ENCODE peak calls at places on chromosomes 11 and 22, in five cellular contexts. One of them, this sample, is unnamed.
A peak's percentile ranks its signal among the peaks of the same experiment; 100 is the strongest.

GRCh38 chr11:64533501-64533900 is 57.5 kb upstream of the SLC22A12 start:
- DNase-seq in AG09309: no peak
- DNase-seq in kidney epithelial cell: no peak
- DNase-seq in psoas muscle: no peak
- DNase-seq in K562: no peak
- DNase-seq in this sample: no peak

GRCh38 chr11:15308840-15309239 is 194.1 kb downstream of the INSC start:
- DNase-seq in AG09309: no peak
- DNase-seq in kidney epithelial cell: no peak
- DNase-seq in psoas muscle: no peak
- DNase-seq in K562: no peak
- DNase-seq in this sample: no peak

GRCh38 chr22:32389685-32390084 is 22.4 kb downstream of the RTCB start:
- DNase-seq in AG09309: no peak
- DNase-seq in kidney epithelial cell: no peak
- DNase-seq in psoas muscle: no peak
- DNase-seq in K562: no peak
- DNase-seq in this sample: no peak

GRCh38 chr11:115642660-115643059 is 138.4 kb upstream of the CADM1 start:
- DNase-seq in AG09309: no peak
- DNase-seq in kidney epithelial cell: no peak
- DNase-seq in psoas muscle: no peak
- DNase-seq in K562: no peak
- DNase-seq in this sample: no peak

GRCh38 chr11:2306971-2307732 is 5.3 kb downstream of the TSPAN32 start:
- DNase-seq in AG09309: no peak
- DNase-seq in kidney epithelial cell: no peak
- DNase-seq in psoas muscle: no peak
- DNase-seq in K562: no peak
- DNase-seq in this sample: peak; percentile 17

GRCh38 chr11:117171648-117172051 is 6.9 kb upstream of the SIDT2 start:
- DNase-seq in AG09309: no peak
- DNase-seq in kidney epithelial cell: no peak
- DNase-seq in psoas muscle: no peak
- DNase-seq in K562: peak; percentile 57
- DNase-seq in this sample: no peak

GRCh38 chr11:12410006-12410728 is 32.8 kb downstream of the PARVA start:
- DNase-seq in AG09309: no peak
- DNase-seq in kidney epithelial cell: no peak
- DNase-seq in psoas muscle: no peak
- DNase-seq in K562: no peak
- DNase-seq in this sample: no peak

GRCh38 chr22:25509391-25509791 is 55.1 kb upstream of the GRK3 start:
- DNase-seq in AG09309: no peak
- DNase-seq in kidney epithelial cell: no peak
- DNase-seq in psoas muscle: no peak
- DNase-seq in K562: no peak
- DNase-seq in this sample: no peak

GRCh38 chr11:118883368-118884071 is at the start of gene CXCR5:
- DNase-seq in AG09309: no peak
- DNase-seq in kidney epithelial cell: no peak
- DNase-seq in psoas muscle: no peak
- DNase-seq in K562: no peak
- DNase-seq in this sample: no peak

GRCh38 chr11:128089962-128090361 is 497.4 kb downstream of the ETS1 start:
- DNase-seq in AG09309: no peak
- DNase-seq in kidney epithelial cell: no peak
- DNase-seq in psoas muscle: no peak
- DNase-seq in K562: no peak
- DNase-seq in this sample: no peak

GRCh38 chr11:62777389-62777788 is 6.2 kb downstream of the TAF6L start:
- DNase-seq in AG09309: no peak
- DNase-seq in kidney epithelial cell: no peak
- DNase-seq in psoas muscle: no peak
- DNase-seq in K562: peak; percentile 3
- DNase-seq in this sample: no peak

GRCh38 chr11:58744988-58745704 is 13.4 kb upstream of the GLYAT start:
- DNase-seq in AG09309: no peak
- DNase-seq in kidney epithelial cell: no peak
- DNase-seq in psoas muscle: no peak
- DNase-seq in K562: no peak
- DNase-seq in this sample: no peak

GRCh38 chr11:86524603-86525352 is 147.6 kb downstream of the ME3 start:
- DNase-seq in AG09309: no peak
- DNase-seq in kidney epithelial cell: peak; percentile 57
- DNase-seq in psoas muscle: no peak
- DNase-seq in K562: no peak
- DNase-seq in this sample: no peak

GRCh38 chr22:47046411-47047065 is 284.1 kb downstream of the TBC1D22A start:
- DNase-seq in AG09309: no peak
- DNase-seq in kidney epithelial cell: no peak
- DNase-seq in psoas muscle: no peak
- DNase-seq in K562: no peak
- DNase-seq in this sample: no peak

GRCh38 chr11:93817426-93818348 is 32.7 kb downstream of the VSTM5 start:
- DNase-seq in AG09309: no peak
- DNase-seq in kidney epithelial cell: no peak
- DNase-seq in psoas muscle: no peak
- DNase-seq in K562: no peak
- DNase-seq in this sample: no peak

GRCh38 chr11:115674176-115674575 is 170.0 kb upstream of the CADM1 start:
- DNase-seq in AG09309: peak; percentile 24
- DNase-seq in kidney epithelial cell: no peak
- DNase-seq in psoas muscle: no peak
- DNase-seq in K562: no peak
- DNase-seq in this sample: no peak

GRCh38 chr11:71488086-71488967 is 35.3 kb downstream of the NADSYN1 start:
- DNase-seq in AG09309: no peak
- DNase-seq in kidney epithelial cell: peak; percentile 62
- DNase-seq in psoas muscle: no peak
- DNase-seq in K562: peak; percentile 42
- DNase-seq in this sample: no peak

GRCh38 chr11:79421820-79422219 is 19.0 kb downstream of the TENM4 start:
- DNase-seq in AG09309: no peak
- DNase-seq in kidney epithelial cell: no peak
- DNase-seq in psoas muscle: no peak
- DNase-seq in K562: no peak
- DNase-seq in this sample: no peak

GRCh38 chr22:17972385-17973181 is 51.8 kb downstream of the MICAL3 start:
- DNase-seq in AG09309: no peak
- DNase-seq in kidney epithelial cell: no peak
- DNase-seq in psoas muscle: peak; percentile 42
- DNase-seq in K562: no peak
- DNase-seq in this sample: no peak

GRCh38 chr11:132999519-132999918 is 532.8 kb downstream of the OPCML start:
- DNase-seq in AG09309: no peak
- DNase-seq in kidney epithelial cell: no peak
- DNase-seq in psoas muscle: no peak
- DNase-seq in K562: no peak
- DNase-seq in this sample: no peak

GRCh38 chr11:1870721-1871466 is 18.0 kb downstream of the LSP1 start:
- DNase-seq in AG09309: no peak
- DNase-seq in kidney epithelial cell: no peak
- DNase-seq in psoas muscle: peak; percentile 55
- DNase-seq in K562: peak; percentile 72
- DNase-seq in this sample: no peak

GRCh38 chr22:41848468-41848867 is 15.6 kb downstream of the SREBF2 start:
- DNase-seq in AG09309: no peak
- DNase-seq in kidney epithelial cell: no peak
- DNase-seq in psoas muscle: no peak
- DNase-seq in K562: no peak
- DNase-seq in this sample: no peak

GRCh38 chr11:102293873-102294601 is 23.2 kb upstream of the BIRC3 start:
- DNase-seq in AG09309: no peak
- DNase-seq in kidney epithelial cell: no peak
- DNase-seq in psoas muscle: no peak
- DNase-seq in K562: no peak
- DNase-seq in this sample: no peak

GRCh38 chr11:33384251-33384650 is 127.1 kb downstream of the HIPK3 start:
- DNase-seq in AG09309: no peak
- DNase-seq in kidney epithelial cell: no peak
- DNase-seq in psoas muscle: no peak
- DNase-seq in K562: no peak
- DNase-seq in this sample: no peak

GRCh38 chr11:33387996-33388395 is 130.8 kb downstream of the HIPK3 start:
- DNase-seq in AG09309: no peak
- DNase-seq in kidney epithelial cell: peak; percentile 35
- DNase-seq in psoas muscle: no peak
- DNase-seq in K562: no peak
- DNase-seq in this sample: no peak

GRCh38 chr11:33388793-33389525 is 131.8 kb downstream of the HIPK3 start:
- DNase-seq in AG09309: no peak
- DNase-seq in kidney epithelial cell: no peak
- DNase-seq in psoas muscle: no peak
- DNase-seq in K562: no peak
- DNase-seq in this sample: no peak

GRCh38 chr11:33389635-33390034 is 132.5 kb downstream of the HIPK3 start:
- DNase-seq in AG09309: no peak
- DNase-seq in kidney epithelial cell: no peak
- DNase-seq in psoas muscle: no peak
- DNase-seq in K562: no peak
- DNase-seq in this sample: no peak

DNA sequence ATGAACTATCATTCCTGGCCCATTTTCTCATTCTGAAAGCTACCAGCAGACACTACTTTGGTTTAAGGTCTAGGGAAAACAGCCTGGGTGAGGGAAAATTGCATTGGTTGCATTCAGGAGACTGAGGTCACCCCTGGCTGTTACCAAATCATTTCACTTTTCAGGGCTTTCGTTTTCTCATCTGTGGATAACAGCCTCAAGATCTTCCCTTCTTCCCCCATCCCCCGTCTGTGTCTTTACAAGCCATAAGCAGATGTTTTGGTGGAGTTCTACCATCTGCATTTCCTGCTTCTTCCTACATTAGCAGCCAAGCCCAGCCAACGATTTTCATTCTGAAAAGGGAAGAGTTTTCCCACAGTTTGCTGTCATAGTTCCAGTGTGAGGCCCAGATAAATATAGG is 130.4 kb downstream of the HIPK3 start:
- DNase-seq in AG09309: no peak
- DNase-seq in kidney epithelial cell: no peak
- DNase-seq in psoas muscle: no peak
- DNase-seq in K562: no peak
- DNase-seq in this sample: no peak
- H3K4me3 ChIP-seq in AG09309: no peak overlapping the region
- H3K4me3 ChIP-seq in kidney epithelial cell: no peak overlapping the region
- H3K4me3 ChIP-seq in psoas muscle: no peak overlapping the region
- H3K4me3 ChIP-seq in K562: no peak overlapping the region
- H3K4me3 ChIP-seq in this sample: no peak overlapping the region

GRCh38 chr22:43851058-43851978 is 11.0 kb downstream of the SULT4A1 start:
- DNase-seq in AG09309: no peak
- DNase-seq in kidney epithelial cell: no peak
- DNase-seq in psoas muscle: no peak
- DNase-seq in K562: no peak
- DNase-seq in this sample: no peak

GRCh38 chr22:43848366-43849171 is 13.7 kb downstream of the SULT4A1 start:
- DNase-seq in AG09309: no peak
- DNase-seq in kidney epithelial cell: no peak
- DNase-seq in psoas muscle: no peak
- DNase-seq in K562: no peak
- DNase-seq in this sample: peak; percentile 19

GRCh38 chr22:43851979-43852307 is 10.4 kb downstream of the SULT4A1 start:
- DNase-seq in AG09309: no peak
- DNase-seq in kidney epithelial cell: no peak
- DNase-seq in psoas muscle: no peak
- DNase-seq in K562: no peak
- DNase-seq in this sample: no peak

GRCh38 chr22:43849731-43850130 is 12.6 kb downstream of the SULT4A1 start:
- DNase-seq in AG09309: no peak
- DNase-seq in kidney epithelial cell: no peak
- DNase-seq in psoas muscle: no peak
- DNase-seq in K562: no peak
- DNase-seq in this sample: peak; percentile 44

DNA sequence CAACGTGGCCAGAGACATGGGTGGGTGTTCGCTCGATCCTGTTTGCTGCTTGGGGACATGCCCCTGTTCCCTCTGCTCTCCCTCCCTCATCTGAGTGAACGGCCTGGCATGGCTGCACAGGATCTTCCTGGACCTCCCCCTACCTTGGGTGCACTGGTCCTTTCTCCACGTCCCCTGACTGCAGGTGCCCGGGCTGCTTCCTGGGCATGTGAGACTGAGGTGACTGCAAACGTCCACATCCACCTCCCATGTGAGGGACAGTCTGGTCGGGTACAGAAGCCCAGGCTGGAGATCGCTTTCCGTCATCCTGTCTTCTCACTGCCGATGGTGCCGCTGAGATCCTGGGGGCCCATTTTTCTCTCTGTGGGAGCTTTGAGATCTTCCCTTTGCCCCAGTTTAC is 11.8 kb downstream of the SULT4A1 start:
- DNase-seq in AG09309: no peak
- DNase-seq in kidney epithelial cell: no peak
- DNase-seq in psoas muscle: no peak
- DNase-seq in K562: no peak
- DNase-seq in this sample: peak; percentile 11
- H3K4me3 ChIP-seq in AG09309: no peak overlapping the region
- H3K4me3 ChIP-seq in kidney epithelial cell: no peak overlapping the region
- H3K4me3 ChIP-seq in psoas muscle: no peak overlapping the region
- H3K4me3 ChIP-seq in K562: no peak overlapping the region
- H3K4me3 ChIP-seq in this sample: no peak overlapping the region

DNA sequence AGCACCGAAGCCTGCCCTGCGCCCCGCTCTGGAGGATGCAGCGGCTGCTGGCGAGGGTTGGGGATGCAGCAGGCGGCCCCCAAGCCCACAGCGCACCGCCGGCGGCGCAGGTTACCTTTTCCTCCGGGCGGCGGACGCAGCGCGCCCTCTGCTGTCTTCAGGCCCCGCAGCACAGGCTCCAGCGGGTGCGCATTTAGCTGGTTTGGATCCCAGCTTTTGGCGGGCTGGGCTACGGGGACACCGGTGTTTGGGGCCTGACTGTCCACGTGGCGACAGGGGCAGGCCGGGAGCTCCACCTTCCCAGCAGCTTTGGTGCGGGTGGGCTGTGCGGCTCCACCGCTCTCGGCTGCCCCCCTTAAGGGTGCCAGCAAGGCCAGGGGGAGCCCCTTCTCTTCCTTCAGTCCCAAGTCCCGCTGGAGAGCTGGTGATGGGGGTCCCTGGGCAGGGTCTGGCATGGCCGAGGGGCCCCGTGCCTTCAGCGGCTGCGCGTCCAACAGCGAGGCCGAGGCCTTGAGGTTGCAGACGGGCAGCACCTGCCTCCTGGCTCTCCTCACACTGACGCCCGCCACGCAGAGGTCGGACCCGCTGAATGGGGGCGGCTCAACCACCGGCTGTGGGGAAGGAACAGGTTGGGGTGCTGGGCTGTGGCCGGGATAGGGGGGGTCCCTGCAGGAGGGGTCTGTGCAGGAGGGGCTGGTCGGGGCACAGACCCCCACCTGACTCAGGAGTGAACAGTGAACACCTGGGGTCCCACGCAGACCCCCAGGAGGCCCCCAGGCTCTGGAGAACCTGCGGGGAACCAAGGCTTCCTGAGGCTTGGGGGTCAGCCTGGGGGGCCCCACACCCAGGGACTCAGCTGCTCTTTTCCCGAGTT is 18.0 kb upstream of the IL17REL start:
- DNase-seq in AG09309: no peak
- DNase-seq in kidney epithelial cell: peak; percentile 4
- DNase-seq in psoas muscle: peak; percentile 76
- DNase-seq in K562: peak; percentile 82
- DNase-seq in this sample: peak; percentile 62
- H3K4me3 ChIP-seq in AG09309: no peak overlapping the region
- H3K4me3 ChIP-seq in kidney epithelial cell: no peak overlapping the region
- H3K4me3 ChIP-seq in psoas muscle: no peak overlapping the region
- H3K4me3 ChIP-seq in K562: no peak overlapping the region
- H3K4me3 ChIP-seq in this sample: peak overlapping the region; percentile 57

GRCh38 chr22:38089474-38089851 is 5.5 kb upstream of the SLC16A8 start:
- DNase-seq in AG09309: no peak
- DNase-seq in kidney epithelial cell: no peak
- DNase-seq in psoas muscle: peak; percentile 12
- DNase-seq in K562: no peak
- DNase-seq in this sample: no peak
- H3K4me3 ChIP-seq in AG09309: no peak overlapping the region
- H3K4me3 ChIP-seq in kidney epithelial cell: no peak overlapping the region
- H3K4me3 ChIP-seq in psoas muscle: peak overlapping the region; percentile 49
- H3K4me3 ChIP-seq in K562: no peak overlapping the region
- H3K4me3 ChIP-seq in this sample: no peak overlapping the region